ENCODE peak calls at places on chromosomes 4 and X, in four cellular contexts. One of them, this sample, is unnamed. For H3K4me1 and H3K9me3, the result is how much of the 10 kb centered on the place peaks cover.

GRCh38 chr4:74649193-74649592 is 145.1 kb downstream of the BTC start:
- DNase-seq in cardiac muscle cell: no peak
- DNase-seq in pancreas: no peak
- DNase-seq in CD8-positive, alpha-beta T cell: no peak
- DNase-seq in this sample: no peak

GRCh38 chrX:141989802-141990201 is 86.1 kb downstream of the MAGEC1 start:
- DNase-seq in cardiac muscle cell: peak
- DNase-seq in pancreas: no peak
- DNase-seq in CD8-positive, alpha-beta T cell: no peak
- DNase-seq in this sample: no peak

GRCh38 chr4:155972098-155972497 is 18.4 kb upstream of the CTSO start:
- DNase-seq in cardiac muscle cell: peak
- DNase-seq in pancreas: no peak
- DNase-seq in CD8-positive, alpha-beta T cell: no peak
- DNase-seq in this sample: no peak

GRCh38 chr4:137156054-137156453 is 376.2 kb downstream of the PCDH18 start:
- DNase-seq in cardiac muscle cell: peak
- DNase-seq in pancreas: no peak
- DNase-seq in CD8-positive, alpha-beta T cell: no peak
- DNase-seq in this sample: no peak

GRCh38 chr4:45629717-45630116 is 494.1 kb downstream of the GABRG1 start:
- DNase-seq in cardiac muscle cell: peak
- DNase-seq in pancreas: no peak
- DNase-seq in CD8-positive, alpha-beta T cell: no peak
- DNase-seq in this sample: no peak

GRCh38 chrX:153526801-153527599 is 9.6 kb downstream of the ATP2B3 start:
- DNase-seq in cardiac muscle cell: no peak
- DNase-seq in pancreas: no peak
- DNase-seq in CD8-positive, alpha-beta T cell: no peak
- DNase-seq in this sample: no peak

GRCh38 chr4:16082424-16083216 is 1.2 kb downstream of the PROM1 start:
- DNase-seq in cardiac muscle cell: peak
- DNase-seq in pancreas: peak
- DNase-seq in CD8-positive, alpha-beta T cell: no peak
- DNase-seq in this sample: peak

GRCh38 chr4:108171541-108172230 is 3.0 kb upstream of the LEF1 start:
- DNase-seq in cardiac muscle cell: no peak
- DNase-seq in pancreas: no peak
- DNase-seq in CD8-positive, alpha-beta T cell: peak
- DNase-seq in this sample: peak

GRCh38 chr4:112591593-112591992 is 45.1 kb downstream of the ZGRF1 start:
- DNase-seq in cardiac muscle cell: no peak
- DNase-seq in pancreas: no peak
- DNase-seq in CD8-positive, alpha-beta T cell: no peak
- DNase-seq in this sample: no peak

GRCh38 chr4:124178449-124179021 is 534.0 kb downstream of the ANKRD50 start:
- DNase-seq in cardiac muscle cell: peak
- DNase-seq in pancreas: no peak
- DNase-seq in CD8-positive, alpha-beta T cell: no peak
- DNase-seq in this sample: no peak

GRCh38 chrX:134670241-134670811 is 12.1 kb upstream of the PLAC1 start:
- DNase-seq in cardiac muscle cell: peak
- DNase-seq in pancreas: peak
- DNase-seq in CD8-positive, alpha-beta T cell: no peak
- DNase-seq in this sample: no peak

GRCh38 chrX:133698298-133698697 is 283.0 kb upstream of the GPC4 start:
- DNase-seq in cardiac muscle cell: peak
- DNase-seq in pancreas: no peak
- DNase-seq in CD8-positive, alpha-beta T cell: no peak
- DNase-seq in this sample: no peak

GRCh38 chr4:161134795-161135194 is 1029.0 kb downstream of the FSTL5 start:
- DNase-seq in cardiac muscle cell: no peak
- DNase-seq in pancreas: no peak
- DNase-seq in CD8-positive, alpha-beta T cell: no peak
- DNase-seq in this sample: no peak

GRCh38 chr4:100086766-100087431 is 103.4 kb downstream of the DDIT4L start:
- DNase-seq in cardiac muscle cell: no peak
- DNase-seq in pancreas: no peak
- DNase-seq in CD8-positive, alpha-beta T cell: no peak
- DNase-seq in this sample: no peak

GRCh38 chr4:157291071-157291470 is 70.5 kb downstream of the GRIA2 start:
- DNase-seq in cardiac muscle cell: peak
- DNase-seq in pancreas: no peak
- DNase-seq in CD8-positive, alpha-beta T cell: no peak
- DNase-seq in this sample: no peak

GRCh38 chr4:170464614-170465197 is 374.9 kb upstream of the AADAT start:
- DNase-seq in cardiac muscle cell: no peak
- DNase-seq in pancreas: no peak
- DNase-seq in CD8-positive, alpha-beta T cell: no peak
- DNase-seq in this sample: no peak

GRCh38 chrX:3176439-3176820 is 135.2 kb downstream of the ARSF start:
- DNase-seq in cardiac muscle cell: peak
- DNase-seq in pancreas: no peak
- DNase-seq in CD8-positive, alpha-beta T cell: no peak
- DNase-seq in this sample: no peak

GRCh38 chr4:84737656-84738055 is 154.7 kb downstream of the CDS1 start:
- DNase-seq in cardiac muscle cell: no peak
- DNase-seq in pancreas: no peak
- DNase-seq in CD8-positive, alpha-beta T cell: no peak
- DNase-seq in this sample: no peak

GRCh38 chr4:152500798-152501434 is 35.0 kb downstream of the FBXW7 start:
- DNase-seq in cardiac muscle cell: peak
- DNase-seq in pancreas: peak
- DNase-seq in CD8-positive, alpha-beta T cell: peak
- DNase-seq in this sample: no peak

GRCh38 chr4:20652226-20652836 is 47.9 kb upstream of the PACRGL start:
- DNase-seq in cardiac muscle cell: no peak
- DNase-seq in pancreas: no peak
- DNase-seq in CD8-positive, alpha-beta T cell: no peak
- DNase-seq in this sample: no peak

GRCh38 chr4:187393546-187394344 is 601.8 kb upstream of the ZFP42 start:
- DNase-seq in cardiac muscle cell: no peak
- DNase-seq in pancreas: no peak
- DNase-seq in CD8-positive, alpha-beta T cell: no peak
- DNase-seq in this sample: no peak

GRCh38 chrX:67544871-67545771 is 1.3 kb downstream of the AR start:
- DNase-seq in cardiac muscle cell: peak
- DNase-seq in pancreas: no peak
- DNase-seq in CD8-positive, alpha-beta T cell: no peak
- DNase-seq in this sample: no peak

GRCh38 chr4:165877291-165877690 is 4.3 kb downstream of the TLL1 start:
- DNase-seq in cardiac muscle cell: peak
- DNase-seq in pancreas: no peak
- DNase-seq in CD8-positive, alpha-beta T cell: no peak
- DNase-seq in this sample: no peak

GRCh38 chr4:87375719-87376291 is 15.2 kb downstream of the HSD17B11 start:
- DNase-seq in cardiac muscle cell: peak
- DNase-seq in pancreas: peak
- DNase-seq in CD8-positive, alpha-beta T cell: no peak
- DNase-seq in this sample: no peak

GRCh38 chr4:176587920-176588319 is 204.8 kb downstream of the VEGFC start:
- DNase-seq in cardiac muscle cell: peak
- DNase-seq in pancreas: no peak
- DNase-seq in CD8-positive, alpha-beta T cell: no peak
- DNase-seq in this sample: no peak

GRCh38 chr4:153792007-153792892 is 3.4 kb upstream of the SFRP2 start:
- DNase-seq in cardiac muscle cell: peak
- DNase-seq in pancreas: peak
- DNase-seq in CD8-positive, alpha-beta T cell: no peak
- DNase-seq in this sample: peak

GRCh38 chr4:112296949-112297483 is at the start of gene ALPK1:
- DNase-seq in cardiac muscle cell: peak
- DNase-seq in pancreas: peak
- DNase-seq in CD8-positive, alpha-beta T cell: no peak
- DNase-seq in this sample: peak

GRCh38 chr4:142383800-142384470 is 462.2 kb downstream of the INPP4B start:
- DNase-seq in cardiac muscle cell: no peak
- DNase-seq in pancreas: no peak
- DNase-seq in CD8-positive, alpha-beta T cell: no peak
- DNase-seq in this sample: no peak

GRCh38 chr4:155071962-155072361 is 136.5 kb upstream of the NPY2R start:
- DNase-seq in cardiac muscle cell: no peak
- DNase-seq in pancreas: no peak
- DNase-seq in CD8-positive, alpha-beta T cell: no peak
- DNase-seq in this sample: no peak

GRCh38 chrX:148501121-148502066 is 977 bp downstream of the AFF2 start:
- DNase-seq in cardiac muscle cell: no peak
- DNase-seq in pancreas: peak
- DNase-seq in CD8-positive, alpha-beta T cell: no peak
- DNase-seq in this sample: no peak

GRCh38 chr4:165324918-165325304 is 2.6 kb upstream of the MSMO1 start:
- DNase-seq in cardiac muscle cell: no peak
- DNase-seq in pancreas: no peak
- DNase-seq in CD8-positive, alpha-beta T cell: no peak
- DNase-seq in this sample: no peak

GRCh38 chrX:10028283-10029104 is 61.3 kb downstream of the CLDN34 start:
- DNase-seq in cardiac muscle cell: no peak
- DNase-seq in pancreas: no peak
- DNase-seq in CD8-positive, alpha-beta T cell: no peak
- DNase-seq in this sample: no peak

GRCh38 chr4:25060586-25061340 is 30.0 kb upstream of the LGI2 start:
- DNase-seq in cardiac muscle cell: peak
- DNase-seq in pancreas: no peak
- DNase-seq in CD8-positive, alpha-beta T cell: no peak
- DNase-seq in this sample: no peak

GRCh38 chr4:55184600-55185523 is 59.5 kb upstream of the KDR start:
- DNase-seq in cardiac muscle cell: peak
- DNase-seq in pancreas: peak
- DNase-seq in CD8-positive, alpha-beta T cell: no peak
- DNase-seq in this sample: no peak
- TF ChIP-seq CTCF in cardiac muscle cell: peak
- TF ChIP-seq CTCF in pancreas: no peak
- TF ChIP-seq CTCF in CD8-positive, alpha-beta T cell: peak
- TF ChIP-seq CTCF in this sample: peak

DNA sequence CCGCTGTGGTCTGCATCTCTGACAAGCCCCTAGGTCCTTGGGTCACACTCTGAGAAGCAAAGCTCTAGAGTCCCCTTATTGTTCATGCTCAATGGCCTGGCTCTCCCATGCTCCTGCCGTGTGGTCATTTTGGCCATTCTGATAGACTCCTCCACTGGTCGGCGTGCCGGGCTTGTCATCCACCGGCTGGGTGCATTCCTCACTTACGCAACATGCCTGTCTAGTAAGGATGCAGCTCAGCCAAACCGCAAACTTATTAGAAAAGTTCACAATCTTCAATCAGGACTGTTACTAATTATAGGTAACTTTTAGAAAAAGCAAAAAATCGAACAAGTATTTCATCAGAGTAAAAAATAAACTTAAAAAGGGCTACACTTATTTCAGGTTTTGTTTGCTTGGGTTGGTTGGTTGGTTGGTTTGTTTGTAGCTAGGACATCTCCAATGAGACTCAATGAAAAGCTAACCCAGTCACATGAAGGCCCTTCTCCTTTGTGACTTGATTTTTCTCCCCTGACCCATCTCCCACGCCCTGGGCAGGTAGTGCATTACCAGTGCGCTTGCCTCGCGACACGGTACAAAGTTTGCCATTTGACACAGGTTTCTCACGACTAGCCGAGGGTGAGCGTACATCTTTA is 41.0 kb downstream of the IRF2 start:
- DNase-seq in cardiac muscle cell: peak
- DNase-seq in pancreas: no peak
- DNase-seq in CD8-positive, alpha-beta T cell: no peak
- DNase-seq in this sample: no peak
- H3K4me1 ChIP-seq in cardiac muscle cell: under half
- H3K4me1 ChIP-seq in pancreas: under half
- H3K4me1 ChIP-seq in CD8-positive, alpha-beta T cell: under half
- H3K4me1 ChIP-seq in this sample: under half

GRCh38 chrX:136259543-136259942 is 8.3 kb upstream of the MAP7D3 start:
- DNase-seq in cardiac muscle cell: peak
- DNase-seq in pancreas: no peak
- DNase-seq in CD8-positive, alpha-beta T cell: no peak
- DNase-seq in this sample: no peak
- H3K9me3 ChIP-seq in cardiac muscle cell: under half
- H3K9me3 ChIP-seq in pancreas: under half
- H3K9me3 ChIP-seq in CD8-positive, alpha-beta T cell: under half
- H3K9me3 ChIP-seq in this sample: under half

DNA sequence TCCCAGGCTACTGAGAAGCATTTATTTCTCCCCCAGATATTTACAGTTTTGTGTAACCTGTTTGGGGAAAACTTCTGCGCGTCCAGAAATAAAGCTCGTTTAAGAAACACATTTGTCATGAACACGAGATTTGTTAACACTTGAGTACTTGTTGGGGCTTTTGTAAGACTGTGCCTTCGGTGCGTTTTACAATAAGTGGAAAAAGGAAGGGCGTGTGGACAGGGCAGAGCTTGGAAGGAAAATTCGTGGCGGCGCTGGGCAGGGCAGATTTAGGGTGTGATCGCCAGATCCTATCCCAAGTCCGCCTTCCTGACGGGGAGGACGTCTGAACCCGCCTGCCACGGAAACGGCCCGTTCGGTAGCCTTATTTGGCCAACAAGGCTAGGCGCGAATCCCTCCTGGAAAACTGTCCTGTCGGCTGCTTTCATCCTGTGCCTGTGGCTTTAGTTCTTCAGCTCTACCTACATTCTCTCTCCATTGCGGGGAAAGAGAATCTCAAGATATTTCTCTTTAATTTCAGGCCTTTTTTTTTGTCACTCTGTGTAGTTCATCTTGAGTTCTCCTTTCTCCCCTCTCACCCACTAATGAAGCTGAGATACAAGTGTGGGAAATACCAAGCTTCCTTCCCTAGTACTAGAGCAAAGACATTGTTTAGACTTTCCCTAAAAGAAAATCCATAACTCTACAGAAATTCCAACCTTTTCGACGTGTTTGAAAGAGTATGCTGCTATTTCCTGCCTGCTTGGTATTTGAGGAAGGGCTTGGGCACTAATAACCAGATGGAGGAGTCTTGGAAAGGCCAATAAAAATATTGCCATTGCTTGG is 946 bp downstream of the PDLIM5 start:
- DNase-seq in cardiac muscle cell: peak
- DNase-seq in pancreas: peak
- DNase-seq in CD8-positive, alpha-beta T cell: no peak
- DNase-seq in this sample: peak
- TF ChIP-seq CTCF in cardiac muscle cell: no peak
- TF ChIP-seq CTCF in pancreas: no peak
- TF ChIP-seq CTCF in CD8-positive, alpha-beta T cell: no peak
- TF ChIP-seq CTCF in this sample: no peak

GRCh38 chr4:8276358-8277240 is 7.0 kb downstream of the HTRA3 start:
- DNase-seq in cardiac muscle cell: peak
- DNase-seq in pancreas: no peak
- DNase-seq in CD8-positive, alpha-beta T cell: no peak
- DNase-seq in this sample: peak
- H3K4me1 ChIP-seq in cardiac muscle cell: under half
- H3K4me1 ChIP-seq in pancreas: under half
- H3K4me1 ChIP-seq in CD8-positive, alpha-beta T cell: under half
- H3K4me1 ChIP-seq in this sample: under half

GRCh38 chrX:47448165-47448806 is 34.7 kb downstream of the ZNF41 start:
- DNase-seq in cardiac muscle cell: no peak
- DNase-seq in pancreas: no peak
- DNase-seq in CD8-positive, alpha-beta T cell: no peak
- DNase-seq in this sample: no peak
- H3K9me3 ChIP-seq in cardiac muscle cell: under half
- H3K9me3 ChIP-seq in pancreas: under half
- H3K9me3 ChIP-seq in CD8-positive, alpha-beta T cell: under half
- H3K9me3 ChIP-seq in this sample: under half

GRCh38 chrX:130801901-130802300 is 101.1 kb downstream of the ENOX2 start:
- DNase-seq in cardiac muscle cell: peak
- DNase-seq in pancreas: no peak
- DNase-seq in CD8-positive, alpha-beta T cell: no peak
- DNase-seq in this sample: no peak
- TF ChIP-seq CTCF in cardiac muscle cell: peak
- TF ChIP-seq CTCF in pancreas: no peak
- TF ChIP-seq CTCF in CD8-positive, alpha-beta T cell: no peak
- TF ChIP-seq CTCF in this sample: no peak

This sample was measured in mucosa of descending colon.